ENCODE peak calls at places on chromosome 5, in six cellular contexts. M, U, D, F, E and L are unnamed samples.

GRCh38 chr5:133844836-133845235 is 123.6 kb downstream of the C5orf15 start:
- DNase-seq in E (no peak), F (no peak), U (no peak), D (no peak), M (no peak), L (no peak)

GRCh38 chr5:176543428-176544182 is 5.5 kb upstream of the CDHR2 start:
- DNase-seq in M (peak; percentile 73), D (peak; percentile 87), F (peak; percentile 47), U (peak; percentile 67), E (no peak), L (peak; percentile 70)

GRCh38 chr5:172133359-172134029 is 54.5 kb downstream of the STK10 start:
- DNase-seq in D (no peak), F (peak; percentile 64), E (no peak), U (no peak), M (peak; percentile 43), L (no peak)

GRCh38 chr5:69231281-69231680 is 3.4 kb upstream of the CDK7 start:
- DNase-seq in D (no peak), U (no peak), M (no peak), F (no peak), E (no peak), L (no peak)

GRCh38 chr5:3007577-3007976 is 256.1 kb upstream of the IRX2 start:
- DNase-seq in E (no peak), M (no peak), U (no peak), F (no peak), D (no peak), L (no peak)

GRCh38 chr5:127312131-127312530 is 21.5 kb downstream of the MEGF10 start:
- DNase-seq in E (no peak), D (no peak), F (no peak), U (no peak), M (no peak), L (no peak)

GRCh38 chr5:157540707-157541451 is 34.7 kb downstream of the ADAM19 start:
- DNase-seq in U (peak; percentile 15), F (peak; percentile 71), D (peak; percentile 79), E (no peak), M (no peak), L (no peak)

GRCh38 chr5:32581010-32581785 is 4.2 kb upstream of the SUB1 start:
- DNase-seq in E (no peak), F (no peak), U (no peak), D (no peak), M (no peak), L (no peak)

GRCh38 chr5:178114325-178115135 is 1.2 kb downstream of the N4BP3 start:
- DNase-seq in E (no peak), U (peak; percentile 67), M (no peak), F (no peak), D (no peak), L (no peak)

GRCh38 chr5:178116406-178116885 is 3.1 kb downstream of the N4BP3 start:
- DNase-seq in F (no peak), M (no peak), U (no peak), E (no peak), D (no peak), L (peak; percentile 72)

GRCh38 chr5:178115835-178116405 is 2.6 kb downstream of the N4BP3 start:
- DNase-seq in U (peak; percentile 89), D (no peak), M (no peak), E (no peak), F (no peak), L (no peak)

GRCh38 chr5:178113841-178114324 is 551 bp downstream of the N4BP3 start:
- DNase-seq in M (no peak), E (no peak), D (no peak), U (peak; percentile 61), F (no peak), L (no peak)

GRCh38 chr5:178115136-178115834 is 2.0 kb downstream of the N4BP3 start:
- DNase-seq in E (no peak), D (no peak), U (peak; percentile 93), M (no peak), F (no peak), L (no peak)
- TF ChIP-seq EZH2 in E (no peak), D (no peak), U (no peak), M (no peak), F (no peak), L (no peak)

GRCh38 chr5:39104221-39104620 is 30.0 kb upstream of the RICTOR start:
- DNase-seq in E (no peak), M (no peak), D (no peak), F (no peak), U (no peak), L (no peak)
- H3K4me1 ChIP-seq in E (peaks cover 49% of the 10 kb centered on the region), M (peaks cover 59% of the 10 kb centered on the region), D (no peaks in the 10 kb centered on the region), F (peaks cover 15% of the 10 kb centered on the region), U (no peaks in the 10 kb centered on the region), L (peaks cover 13% of the 10 kb centered on the region)

DNA sequence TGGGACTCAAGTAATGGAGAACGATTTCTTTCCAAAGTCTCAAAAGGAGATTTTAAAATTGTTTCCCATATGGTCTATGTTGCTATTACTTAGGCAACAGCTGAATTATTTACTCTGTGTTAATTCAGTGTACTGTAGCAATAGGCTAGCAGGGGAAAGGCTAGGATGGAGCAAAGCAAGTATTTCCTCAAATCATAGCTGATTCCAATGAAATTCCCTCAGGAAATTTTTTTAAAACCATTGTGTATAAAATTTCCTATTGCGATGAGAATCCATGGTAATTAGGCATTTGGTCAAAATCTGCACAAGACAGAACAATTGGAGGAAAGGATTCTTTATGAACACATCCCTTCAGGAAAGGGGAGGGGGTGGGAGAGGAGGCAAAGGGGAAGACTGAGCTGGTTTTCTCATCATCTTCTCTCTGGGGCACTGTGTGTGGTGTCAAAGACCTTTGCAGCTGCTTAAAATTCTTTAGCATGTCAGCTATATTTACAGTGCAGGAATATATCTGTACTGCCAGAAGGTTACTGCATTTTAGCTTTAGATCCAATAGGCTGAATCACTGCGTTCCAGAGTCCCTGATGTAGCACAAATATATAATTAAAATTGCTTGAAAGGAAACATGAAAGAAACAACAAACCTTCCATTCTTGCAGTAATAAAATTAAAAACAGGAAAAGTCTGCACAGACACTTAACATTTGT is 95.3 kb downstream of the ZNF608 start:
- DNase-seq in U (peak; percentile 18), F (peak; percentile 83), D (no peak), M (no peak), E (no peak), L (no peak)
- H3K9ac ChIP-seq in U (no peak overlapping the region), F (no peak overlapping the region), D (peak overlapping the region; percentile 58), M (no peak overlapping the region), E (no peak overlapping the region), L (no peak overlapping the region)

GRCh38 chr5:174722500-174722899 is 1.9 kb upstream of the MSX2 start:
- DNase-seq in U (no peak), F (no peak), D (no peak), M (no peak), E (no peak), L (no peak)

GRCh38 chr5:174719211-174719610 is 5.2 kb upstream of the MSX2 start:
- DNase-seq in F (no peak), E (no peak), M (no peak), U (no peak), D (no peak), L (no peak)

GRCh38 chr5:174720066-174720611 is 4.2 kb upstream of the MSX2 start:
- DNase-seq in M (no peak), E (no peak), U (peak; percentile 47), D (no peak), F (no peak), L (no peak)

GRCh38 chr5:174721522-174722432 is 2.6 kb upstream of the MSX2 start:
- DNase-seq in U (no peak), E (no peak), D (no peak), M (no peak), F (no peak), L (no peak)

GRCh38 chr5:174720612-174721521 is 3.5 kb upstream of the MSX2 start:
- DNase-seq in M (no peak), F (no peak), E (peak; percentile 2), D (no peak), U (peak; percentile 94), L (no peak)
- TF ChIP-seq EZH2 in M (no peak), F (peak; percentile 73), E (no peak), D (no peak), U (no peak), L (no peak)

GRCh38 chr5:139482050-139482889 is at the start of gene STING1:
- DNase-seq in D (no peak), U (no peak), M (peak; percentile 97), E (peak; percentile 63), F (peak; percentile 97), L (peak; percentile 91)
- H3K4me1 ChIP-seq in D (peaks cover 8% of the 10 kb centered on the region), U (peaks cover 10% of the 10 kb centered on the region), M (peaks cover 20% of the 10 kb centered on the region), E (peaks cover 22% of the 10 kb centered on the region), F (peaks cover 8% of the 10 kb centered on the region), L (peaks cover 37% of the 10 kb centered on the region)

DNA sequence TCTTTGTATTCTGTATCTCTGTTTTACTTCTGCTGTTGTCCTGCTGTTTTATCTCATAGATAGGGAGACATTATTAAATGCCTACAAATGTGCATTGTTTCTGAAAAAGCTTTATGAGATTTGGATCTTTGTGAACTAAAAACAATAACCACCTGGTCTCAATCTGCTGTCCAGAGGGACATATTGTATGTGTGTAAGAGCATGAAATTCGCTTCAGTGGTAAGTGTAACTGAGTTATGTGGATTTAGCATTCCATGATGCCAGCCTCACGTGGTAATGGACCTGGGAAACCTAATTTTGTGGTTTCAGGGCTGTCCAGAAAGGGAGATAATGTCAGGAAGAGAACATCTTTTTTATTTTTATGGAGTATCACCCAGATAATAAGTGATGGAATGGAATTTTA is 119.3 kb downstream of the GDNF start:
- DNase-seq in E (no peak), F (no peak), U (no peak), D (no peak), M (no peak), L (no peak)
- H3K9ac ChIP-seq in E (no peak overlapping the region), F (no peak overlapping the region), U (no peak overlapping the region), D (no peak overlapping the region), M (no peak overlapping the region), L (no peak overlapping the region)

DNA sequence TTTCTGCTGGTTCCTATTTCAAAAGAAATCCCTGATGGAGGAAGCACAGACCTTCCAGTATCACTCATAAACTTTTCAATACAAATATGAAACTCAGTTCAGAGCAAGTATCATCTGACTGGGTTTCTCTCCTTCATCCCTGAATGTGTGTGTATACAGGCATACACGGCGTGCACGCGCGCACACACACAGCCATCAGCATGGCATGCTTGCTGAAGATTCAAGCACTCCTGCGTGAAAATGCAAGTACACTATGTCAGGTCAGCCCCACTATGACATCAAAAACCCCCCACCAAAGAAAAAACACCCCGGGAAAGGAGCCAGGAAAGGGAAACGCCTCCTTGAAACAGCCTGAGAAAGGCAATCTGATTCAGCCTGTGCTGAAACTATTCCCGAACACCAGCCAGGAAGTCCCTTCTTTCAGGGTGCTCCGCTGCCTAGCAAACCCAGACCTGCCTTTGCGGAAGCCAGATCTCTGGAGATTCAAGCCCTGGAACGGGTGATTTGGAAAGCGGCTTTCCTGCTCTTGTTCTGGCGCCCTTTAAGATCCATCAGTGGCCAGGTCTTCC is 843 bp downstream of the KLHL3 start:
- DNase-seq in D (no peak), M (peak; percentile 31), U (peak; percentile 56), F (peak; percentile 56), E (no peak), L (peak; percentile 36)
- TF ChIP-seq EZH2 in D (no peak), M (no peak), U (no peak), F (no peak), E (no peak), L (no peak)

GRCh38 chr5:107424461-107424860 is 246.3 kb downstream of the EFNA5 start:
- DNase-seq in E (no peak), D (no peak), F (peak; percentile 23), U (no peak), M (no peak), L (no peak)
- H3K4me1 ChIP-seq in E (no peaks in the 10 kb centered on the region), D (no peaks in the 10 kb centered on the region), F (peaks cover 8% of the 10 kb centered on the region), U (no peaks in the 10 kb centered on the region), M (peaks cover 40% of the 10 kb centered on the region), L (no peaks in the 10 kb centered on the region)

GRCh38 chr5:150529147-150529546 is 21.2 kb downstream of the NDST1 start:
- DNase-seq in U (no peak), E (no peak), M (no peak), F (no peak), D (no peak), L (no peak)
- H3K9ac ChIP-seq in U (no peak overlapping the region), E (no peak overlapping the region), M (no peak overlapping the region), F (no peak overlapping the region), D (no peak overlapping the region), L (no peak overlapping the region)